ENCODE peak calls at places on chromosomes 11 and 22, in seven cellular contexts. One of them, this sample, is unnamed.

GRCh38 chr11:57699813-57700212 is 12.2 kb downstream of the MED19 start:
- DNase-seq in endothelial cell of umbilical vein: no peak
- DNase-seq in OCI-LY7: no peak
- DNase-seq in dorsolateral prefrontal cortex: no peak
- DNase-seq in nephron progenitor cell: no peak
- DNase-seq in CD14-positive monocyte: no peak
- DNase-seq in GDM1: no peak
- DNase-seq in this sample: no peak

GRCh38 chr11:67507242-67507890 is 596 bp downstream of the CDK2AP2 start:
- DNase-seq in GDM1: no peak
- DNase-seq in nephron progenitor cell: no peak
- DNase-seq in CD14-positive monocyte: no peak
- DNase-seq in dorsolateral prefrontal cortex: peak
- DNase-seq in OCI-LY7: no peak
- DNase-seq in endothelial cell of umbilical vein: no peak
- DNase-seq in this sample: no peak

GRCh38 chr11:66851698-66852465 is 5.0 kb upstream of the LRFN4 start:
- DNase-seq in CD14-positive monocyte: peak
- DNase-seq in GDM1: no peak
- DNase-seq in OCI-LY7: peak
- DNase-seq in nephron progenitor cell: no peak
- DNase-seq in dorsolateral prefrontal cortex: no peak
- DNase-seq in endothelial cell of umbilical vein: no peak
- DNase-seq in this sample: no peak

GRCh38 chr22:42262964-42263363 is 7.5 kb downstream of the TCF20 start:
- DNase-seq in dorsolateral prefrontal cortex: no peak
- DNase-seq in endothelial cell of umbilical vein: no peak
- DNase-seq in GDM1: no peak
- DNase-seq in CD14-positive monocyte: no peak
- DNase-seq in nephron progenitor cell: no peak
- DNase-seq in OCI-LY7: peak
- DNase-seq in this sample: no peak

GRCh38 chr11:58286249-58286648 is 18.2 kb upstream of the OR10W1 start:
- DNase-seq in GDM1: no peak
- DNase-seq in dorsolateral prefrontal cortex: no peak
- DNase-seq in OCI-LY7: peak
- DNase-seq in CD14-positive monocyte: no peak
- DNase-seq in endothelial cell of umbilical vein: peak
- DNase-seq in nephron progenitor cell: no peak
- DNase-seq in this sample: no peak

GRCh38 chr11:9265211-9266131 is at the start of gene DENND5A:
- DNase-seq in nephron progenitor cell: peak
- DNase-seq in GDM1: peak
- DNase-seq in dorsolateral prefrontal cortex: peak
- DNase-seq in CD14-positive monocyte: peak
- DNase-seq in endothelial cell of umbilical vein: peak
- DNase-seq in OCI-LY7: peak
- DNase-seq in this sample: peak

GRCh38 chr11:10934293-10934850 is 76.5 kb upstream of the ZBED5 start:
- DNase-seq in GDM1: no peak
- DNase-seq in CD14-positive monocyte: no peak
- DNase-seq in OCI-LY7: peak
- DNase-seq in nephron progenitor cell: no peak
- DNase-seq in endothelial cell of umbilical vein: peak
- DNase-seq in dorsolateral prefrontal cortex: no peak
- DNase-seq in this sample: no peak

GRCh38 chr11:15539645-15540044 is 424.9 kb downstream of the INSC start:
- DNase-seq in CD14-positive monocyte: no peak
- DNase-seq in dorsolateral prefrontal cortex: no peak
- DNase-seq in GDM1: no peak
- DNase-seq in endothelial cell of umbilical vein: no peak
- DNase-seq in nephron progenitor cell: no peak
- DNase-seq in OCI-LY7: no peak
- DNase-seq in this sample: no peak

GRCh38 chr11:68749501-68750196 is 1.7 kb downstream of the TESMIN start:
- DNase-seq in OCI-LY7: no peak
- DNase-seq in CD14-positive monocyte: no peak
- DNase-seq in endothelial cell of umbilical vein: no peak
- DNase-seq in dorsolateral prefrontal cortex: no peak
- DNase-seq in GDM1: no peak
- DNase-seq in nephron progenitor cell: no peak
- DNase-seq in this sample: no peak

GRCh38 chr11:63907808-63908530 is 9.0 kb downstream of the RCOR2 start:
- DNase-seq in nephron progenitor cell: peak
- DNase-seq in dorsolateral prefrontal cortex: no peak
- DNase-seq in endothelial cell of umbilical vein: no peak
- DNase-seq in GDM1: no peak
- DNase-seq in OCI-LY7: no peak
- DNase-seq in CD14-positive monocyte: no peak
- DNase-seq in this sample: no peak

GRCh38 chr11:5288912-5289525 is 12.7 kb downstream of the OR51B4 start:
- DNase-seq in CD14-positive monocyte: no peak
- DNase-seq in endothelial cell of umbilical vein: no peak
- DNase-seq in dorsolateral prefrontal cortex: no peak
- DNase-seq in OCI-LY7: no peak
- DNase-seq in nephron progenitor cell: no peak
- DNase-seq in GDM1: no peak
- DNase-seq in this sample: no peak

GRCh38 chr11:133579165-133580031 is 47.1 kb upstream of the OPCML start:
- DNase-seq in GDM1: no peak
- DNase-seq in OCI-LY7: no peak
- DNase-seq in dorsolateral prefrontal cortex: no peak
- DNase-seq in endothelial cell of umbilical vein: no peak
- DNase-seq in nephron progenitor cell: peak
- DNase-seq in CD14-positive monocyte: no peak
- DNase-seq in this sample: no peak

GRCh38 chr11:85800595-85801342 is 10.2 kb downstream of the SYTL2 start:
- DNase-seq in OCI-LY7: no peak
- DNase-seq in CD14-positive monocyte: no peak
- DNase-seq in dorsolateral prefrontal cortex: no peak
- DNase-seq in endothelial cell of umbilical vein: no peak
- DNase-seq in GDM1: no peak
- DNase-seq in nephron progenitor cell: no peak
- DNase-seq in this sample: no peak

GRCh38 chr11:60970369-60970774 is 1.1 kb upstream of the CD6 start:
- DNase-seq in nephron progenitor cell: peak
- DNase-seq in GDM1: peak
- DNase-seq in endothelial cell of umbilical vein: peak
- DNase-seq in CD14-positive monocyte: peak
- DNase-seq in dorsolateral prefrontal cortex: peak
- DNase-seq in OCI-LY7: peak
- DNase-seq in this sample: no peak

GRCh38 chr22:20581503-20582170 is 74.2 kb downstream of the MED15 start:
- DNase-seq in GDM1: no peak
- DNase-seq in CD14-positive monocyte: no peak
- DNase-seq in OCI-LY7: no peak
- DNase-seq in endothelial cell of umbilical vein: no peak
- DNase-seq in nephron progenitor cell: no peak
- DNase-seq in dorsolateral prefrontal cortex: no peak
- DNase-seq in this sample: no peak

GRCh38 chr22:36331912-36332622 is 55.7 kb downstream of the MYH9 start:
- DNase-seq in endothelial cell of umbilical vein: peak
- DNase-seq in nephron progenitor cell: no peak
- DNase-seq in GDM1: peak
- DNase-seq in CD14-positive monocyte: peak
- DNase-seq in dorsolateral prefrontal cortex: peak
- DNase-seq in OCI-LY7: peak
- DNase-seq in this sample: peak

This sample was measured in substantia nigra.